ENCODE peak calls at places on chromosomes 6 and 20, in eight cellular contexts. N, T, S, Y, I, W, X and K are unnamed samples.

GRCh38 chr20:52410182-52410647 is 218.6 kb upstream of the ZFP64 start:
- DNase-seq in N (no peak), T (no peak), S (no peak), Y (no peak), I (no peak), W (no peak), X (peak), K (no peak)

GRCh38 chr6:106124015-106124414 is 37.9 kb downstream of the PRDM1 start:
- DNase-seq in N (no peak), T (no peak), S (no peak), Y (no peak), I (no peak), W (no peak), X (no peak), K (no peak)

GRCh38 chr20:54351371-54352136 is 123.8 kb upstream of the DOK5 start:
- DNase-seq in N (no peak), T (no peak), S (no peak), Y (no peak), I (no peak), W (no peak), X (no peak), K (no peak)

GRCh38 chr20:15396900-15397299 is 1059.5 kb upstream of the FLRT3 start:
- DNase-seq in N (no peak), T (no peak), S (no peak), Y (no peak), I (no peak), W (no peak), X (no peak), K (no peak)

GRCh38 chr6:149636116-149636515 is 12.4 kb downstream of the KATNA1 start:
- DNase-seq in N (no peak), T (no peak), S (no peak), Y (no peak), I (no peak), W (no peak), X (no peak), K (no peak)

GRCh38 chr6:27605401-27606342 is 132.8 kb upstream of the ZNF184 start:
- DNase-seq in N (no peak), T (no peak), S (no peak), Y (peak), I (peak), W (no peak), X (no peak), K (peak)

GRCh38 chr6:41347349-41348050 is 12.1 kb downstream of the NCR2 start:
- DNase-seq in N (no peak), T (no peak), S (no peak), Y (no peak), I (no peak), W (no peak), X (no peak), K (no peak)

GRCh38 chr6:2385584-2385983 is 140.2 kb upstream of the GMDS start:
- DNase-seq in N (no peak), T (no peak), S (no peak), Y (no peak), I (no peak), W (no peak), X (no peak), K (no peak)

GRCh38 chr6:138577151-138577915 is 78.0 kb upstream of the NHSL1 start:
- DNase-seq in N (no peak), T (peak), S (no peak), Y (peak), I (no peak), W (peak), X (no peak), K (no peak)

GRCh38 chr6:134669531-134669930 is 280.4 kb downstream of the ALDH8A1 start:
- DNase-seq in N (no peak), T (no peak), S (no peak), Y (no peak), I (no peak), W (no peak), X (no peak), K (no peak)

GRCh38 chr6:106872044-106872443 is 102.5 kb downstream of the CD24 start:
- DNase-seq in N (no peak), T (no peak), S (no peak), Y (no peak), I (no peak), W (no peak), X (no peak), K (no peak)

GRCh38 chr20:49759266-49759950 is 45.7 kb upstream of the B4GALT5 start:
- DNase-seq in N (no peak), T (no peak), S (no peak), Y (no peak), I (no peak), W (no peak), X (no peak), K (no peak)

GRCh38 chr6:1042583-1043457 is 269.1 kb upstream of the FOXQ1 start:
- DNase-seq in N (no peak), T (no peak), S (no peak), Y (no peak), I (no peak), W (no peak), X (no peak), K (no peak)

GRCh38 chr6:137690029-137690428 is 177.0 kb upstream of the TNFAIP3 start:
- DNase-seq in N (no peak), T (no peak), S (no peak), Y (no peak), I (no peak), W (no peak), X (no peak), K (no peak)